ENCODE peak calls at places on chromosome 22, in six cellular contexts. One of them, this sample, is unnamed.

GRCh38 chr22:33030923-33031525 is 27.2 kb downstream of the SYN3 start:
- DNase-seq in ovary: no peak
- DNase-seq in AG09319: no peak
- DNase-seq in neural crest cell: no peak
- DNase-seq in cardiac fibroblast: no peak
- DNase-seq in AG10803: no peak
- DNase-seq in this sample: no peak

GRCh38 chr22:26681395-26681821 is 24.0 kb downstream of the MIAT start:
- DNase-seq in ovary: no peak
- DNase-seq in AG09319: no peak
- DNase-seq in neural crest cell: no peak
- DNase-seq in cardiac fibroblast: peak
- DNase-seq in AG10803: peak
- DNase-seq in this sample: peak

GRCh38 chr22:31228425-31228824 is 16.3 kb downstream of the LIMK2 start:
- DNase-seq in ovary: no peak
- DNase-seq in AG09319: no peak
- DNase-seq in neural crest cell: no peak
- DNase-seq in cardiac fibroblast: no peak
- DNase-seq in AG10803: no peak
- DNase-seq in this sample: no peak

GRCh38 chr22:44455151-44455962 is 42.7 kb downstream of the RTL6 start:
- DNase-seq in ovary: no peak
- DNase-seq in AG09319: no peak
- DNase-seq in neural crest cell: no peak
- DNase-seq in cardiac fibroblast: no peak
- DNase-seq in AG10803: no peak
- DNase-seq in this sample: no peak

GRCh38 chr22:20536590-20537324 is 29.3 kb downstream of the MED15 start:
- DNase-seq in ovary: no peak
- DNase-seq in AG09319: no peak
- DNase-seq in neural crest cell: no peak
- DNase-seq in cardiac fibroblast: no peak
- DNase-seq in AG10803: no peak
- DNase-seq in this sample: no peak

GRCh38 chr22:16949561-16949960 is 58.5 kb downstream of the GAB4 start:
- DNase-seq in ovary: no peak
- DNase-seq in AG09319: no peak
- DNase-seq in neural crest cell: no peak
- DNase-seq in cardiac fibroblast: no peak
- DNase-seq in AG10803: no peak
- DNase-seq in this sample: no peak

GRCh38 chr22:44658371-44658953 is 43.5 kb upstream of the PRR5 start:
- DNase-seq in ovary: peak
- DNase-seq in AG09319: peak
- DNase-seq in neural crest cell: no peak
- DNase-seq in cardiac fibroblast: peak
- DNase-seq in AG10803: peak
- DNase-seq in this sample: no peak

GRCh38 chr22:41831383-41831782 is 1.5 kb upstream of the SREBF2 start:
- DNase-seq in ovary: no peak
- DNase-seq in AG09319: no peak
- DNase-seq in neural crest cell: no peak
- DNase-seq in cardiac fibroblast: peak
- DNase-seq in AG10803: peak
- DNase-seq in this sample: no peak

GRCh38 chr22:25546242-25546641 is 18.2 kb upstream of the GRK3 start:
- DNase-seq in ovary: no peak
- DNase-seq in AG09319: no peak
- DNase-seq in neural crest cell: no peak
- DNase-seq in cardiac fibroblast: no peak
- DNase-seq in AG10803: no peak
- DNase-seq in this sample: no peak

GRCh38 chr22:48973694-48974041 is 854.0 kb downstream of the BRD1 start:
- DNase-seq in ovary: no peak
- DNase-seq in AG09319: no peak
- DNase-seq in neural crest cell: no peak
- DNase-seq in cardiac fibroblast: no peak
- DNase-seq in AG10803: no peak
- DNase-seq in this sample: no peak

GRCh38 chr22:19722915-19723164 is 499 bp upstream of the GP1BB start:
- DNase-seq in ovary: no peak
- DNase-seq in AG09319: no peak
- DNase-seq in neural crest cell: no peak
- DNase-seq in cardiac fibroblast: no peak
- DNase-seq in AG10803: no peak
- DNase-seq in this sample: no peak

GRCh38 chr22:50474711-50475651 is at the start of gene SBF1:
- DNase-seq in ovary: peak
- DNase-seq in AG09319: peak
- DNase-seq in neural crest cell: peak
- DNase-seq in cardiac fibroblast: peak
- DNase-seq in AG10803: peak
- DNase-seq in this sample: peak

GRCh38 chr22:18028817-18029527 is 4.6 kb upstream of the MICAL3 start:
- DNase-seq in ovary: no peak
- DNase-seq in AG09319: no peak
- DNase-seq in neural crest cell: no peak
- DNase-seq in cardiac fibroblast: no peak
- DNase-seq in AG10803: no peak
- DNase-seq in this sample: no peak

GRCh38 chr22:18031670-18032454 is 7.5 kb upstream of the MICAL3 start:
- DNase-seq in ovary: no peak
- DNase-seq in AG09319: peak
- DNase-seq in neural crest cell: no peak
- DNase-seq in cardiac fibroblast: peak
- DNase-seq in AG10803: peak
- DNase-seq in this sample: no peak

GRCh38 chr22:25775501-25775900 is 33.5 kb downstream of the MYO18B start:
- DNase-seq in ovary: no peak
- DNase-seq in AG09319: no peak
- DNase-seq in neural crest cell: peak
- DNase-seq in cardiac fibroblast: peak
- DNase-seq in AG10803: peak
- DNase-seq in this sample: peak

GRCh38 chr22:21688706-21689381 is 23.0 kb downstream of the PPIL2 start:
- DNase-seq in ovary: no peak
- DNase-seq in AG09319: no peak
- DNase-seq in neural crest cell: no peak
- DNase-seq in cardiac fibroblast: no peak
- DNase-seq in AG10803: no peak
- DNase-seq in this sample: no peak

GRCh38 chr22:42549329-42550060 is 4.3 kb upstream of the SERHL2 start:
- DNase-seq in ovary: no peak
- DNase-seq in AG09319: no peak
- DNase-seq in neural crest cell: no peak
- DNase-seq in cardiac fibroblast: no peak
- DNase-seq in AG10803: no peak
- DNase-seq in this sample: no peak

GRCh38 chr22:31595271-31595670 is 66.7 kb downstream of the PISD start:
- DNase-seq in ovary: no peak
- DNase-seq in AG09319: no peak
- DNase-seq in neural crest cell: no peak
- DNase-seq in cardiac fibroblast: no peak
- DNase-seq in AG10803: no peak
- DNase-seq in this sample: no peak

GRCh38 chr22:26972281-26972680 is 314.9 kb downstream of the MIAT start:
- DNase-seq in ovary: no peak
- DNase-seq in AG09319: no peak
- DNase-seq in neural crest cell: no peak
- DNase-seq in cardiac fibroblast: no peak
- DNase-seq in AG10803: peak
- DNase-seq in this sample: no peak

GRCh38 chr22:44024288-44024908 is at the start of gene PARVB:
- DNase-seq in ovary: peak
- DNase-seq in AG09319: no peak
- DNase-seq in neural crest cell: peak
- DNase-seq in cardiac fibroblast: no peak
- DNase-seq in AG10803: peak
- DNase-seq in this sample: peak

GRCh38 chr22:19874307-19875060 is 19.8 kb upstream of the GNB1L start:
- DNase-seq in ovary: peak
- DNase-seq in AG09319: no peak
- DNase-seq in neural crest cell: no peak
- DNase-seq in cardiac fibroblast: no peak
- DNase-seq in AG10803: peak
- DNase-seq in this sample: no peak

GRCh38 chr22:33717694-33718396 is 202.4 kb downstream of the LARGE1 start:
- DNase-seq in ovary: no peak
- DNase-seq in AG09319: no peak
- DNase-seq in neural crest cell: no peak
- DNase-seq in cardiac fibroblast: no peak
- DNase-seq in AG10803: no peak
- DNase-seq in this sample: no peak

GRCh38 chr22:44597616-44598015 is 99.6 kb upstream of the RTL6 start:
- DNase-seq in ovary: no peak
- DNase-seq in AG09319: peak
- DNase-seq in neural crest cell: no peak
- DNase-seq in cardiac fibroblast: no peak
- DNase-seq in AG10803: peak
- DNase-seq in this sample: no peak

GRCh38 chr22:25028841-25029141 is 76.3 kb downstream of the KIAA1671 start:
- DNase-seq in ovary: no peak
- DNase-seq in AG09319: no peak
- DNase-seq in neural crest cell: no peak
- DNase-seq in cardiac fibroblast: no peak
- DNase-seq in AG10803: no peak
- DNase-seq in this sample: no peak

GRCh38 chr22:19011075-19011474 is 75.0 kb upstream of the PRODH start:
- DNase-seq in ovary: no peak
- DNase-seq in AG09319: no peak
- DNase-seq in neural crest cell: no peak
- DNase-seq in cardiac fibroblast: no peak
- DNase-seq in AG10803: no peak
- DNase-seq in this sample: no peak

GRCh38 chr22:19117111-19117512 is 5.1 kb downstream of the DGCR2 start:
- DNase-seq in ovary: no peak
- DNase-seq in AG09319: no peak
- DNase-seq in neural crest cell: no peak
- DNase-seq in cardiac fibroblast: no peak
- DNase-seq in AG10803: no peak
- DNase-seq in this sample: no peak

GRCh38 chr22:50525991-50526848 is 822 bp upstream of the SCO2 start:
- DNase-seq in ovary: peak
- DNase-seq in AG09319: no peak
- DNase-seq in neural crest cell: peak
- DNase-seq in cardiac fibroblast: peak
- DNase-seq in AG10803: peak
- DNase-seq in this sample: peak

GRCh38 chr22:49203091-49203862 is 624.4 kb downstream of the BRD1 start:
- DNase-seq in ovary: peak
- DNase-seq in AG09319: no peak
- DNase-seq in neural crest cell: no peak
- DNase-seq in cardiac fibroblast: no peak
- DNase-seq in AG10803: no peak
- DNase-seq in this sample: no peak

DNA sequence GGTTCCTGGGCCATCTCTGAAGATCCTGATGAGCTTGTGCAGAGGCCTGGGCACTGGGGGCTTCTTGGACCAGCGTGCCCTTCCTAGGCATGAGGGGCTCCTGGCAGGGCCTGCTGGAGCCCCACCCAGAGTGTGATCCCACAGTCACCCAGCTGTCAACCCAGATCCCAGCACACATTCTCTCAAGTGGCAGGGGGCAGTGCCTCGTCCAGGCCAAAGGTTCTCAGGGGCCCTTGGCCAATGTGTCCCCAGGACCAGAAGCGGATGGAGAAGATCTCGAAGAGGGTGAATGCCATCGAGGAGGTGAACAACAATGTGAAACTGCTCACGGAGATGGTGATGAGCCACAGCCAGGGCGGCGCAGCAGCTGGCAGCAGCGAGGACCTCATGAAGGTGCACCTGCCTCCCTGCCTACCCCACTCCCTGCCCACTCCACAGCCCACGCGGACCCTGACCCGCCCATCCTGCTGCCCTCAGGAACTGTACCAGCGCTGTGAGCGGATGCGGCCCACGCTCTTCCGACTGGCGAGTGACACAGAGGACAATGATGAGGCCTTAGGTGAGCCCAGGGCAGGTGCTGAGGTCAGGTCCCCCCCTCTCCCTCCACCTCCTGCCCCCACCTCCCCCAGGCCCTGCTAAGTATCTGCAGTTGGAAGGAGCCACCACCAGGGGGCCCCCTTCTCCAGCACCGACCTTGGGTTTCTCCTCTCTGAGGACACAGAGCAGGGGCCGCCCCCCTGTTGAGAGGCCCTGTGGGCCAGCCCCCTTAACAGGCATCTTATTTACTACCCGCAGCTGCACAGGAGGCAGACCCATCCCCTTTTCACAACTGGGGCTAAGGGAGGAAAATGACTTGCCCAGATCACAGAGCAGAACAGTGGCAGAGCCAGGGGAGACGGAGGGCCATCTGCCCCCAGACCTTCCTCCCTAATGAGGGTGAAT is 14.7 kb downstream of the GGA1 start:
- DNase-seq in ovary: peak
- DNase-seq in AG09319: no peak
- DNase-seq in neural crest cell: peak
- DNase-seq in cardiac fibroblast: peak
- DNase-seq in AG10803: peak
- DNase-seq in this sample: peak
- TF ChIP-seq CTCF in ovary: peak
- TF ChIP-seq CTCF in AG09319: peak
- TF ChIP-seq CTCF in neural crest cell: peak
- TF ChIP-seq CTCF in cardiac fibroblast: peak
- TF ChIP-seq CTCF in AG10803: peak
- TF ChIP-seq CTCF in this sample: peak

GRCh38 chr22:36773935-36774334 is 2.0 kb downstream of the IFT27 start:
- DNase-seq in ovary: no peak
- DNase-seq in AG09319: no peak
- DNase-seq in neural crest cell: no peak
- DNase-seq in cardiac fibroblast: peak
- DNase-seq in AG10803: peak
- DNase-seq in this sample: no peak
- TF ChIP-seq CTCF in ovary: no peak
- TF ChIP-seq CTCF in AG09319: peak
- TF ChIP-seq CTCF in neural crest cell: peak
- TF ChIP-seq CTCF in cardiac fibroblast: peak
- TF ChIP-seq CTCF in AG10803: peak
- TF ChIP-seq CTCF in this sample: peak

DNA sequence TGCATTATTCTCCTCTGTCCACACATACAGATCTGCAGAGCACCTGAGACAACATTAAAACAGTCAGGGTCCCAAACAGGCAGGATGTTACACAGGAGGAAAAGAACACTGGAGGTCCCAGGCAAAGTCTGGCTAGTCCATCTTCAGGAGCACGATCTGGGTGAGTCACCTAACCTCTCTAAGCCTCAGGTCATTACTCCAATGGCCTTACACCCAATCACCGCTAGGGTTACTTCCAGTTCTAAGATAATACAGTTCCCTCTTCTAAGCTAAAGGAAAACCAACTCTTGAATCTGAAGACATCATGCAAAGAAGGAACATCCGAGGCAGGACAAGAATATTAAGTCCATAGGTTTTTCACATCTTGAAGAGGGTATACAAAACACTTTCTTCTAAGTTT is 24.5 kb downstream of the ASCC2 start:
- DNase-seq in ovary: no peak
- DNase-seq in AG09319: no peak
- DNase-seq in neural crest cell: no peak
- DNase-seq in cardiac fibroblast: peak
- DNase-seq in AG10803: no peak
- DNase-seq in this sample: no peak
- TF ChIP-seq CTCF in ovary: no peak
- TF ChIP-seq CTCF in AG09319: no peak
- TF ChIP-seq CTCF in neural crest cell: peak
- TF ChIP-seq CTCF in cardiac fibroblast: peak
- TF ChIP-seq CTCF in AG10803: no peak
- TF ChIP-seq CTCF in this sample: no peak

GRCh38 chr22:40818747-40819662 is at the start of gene SLC25A17:
- DNase-seq in ovary: peak
- DNase-seq in AG09319: peak
- DNase-seq in neural crest cell: peak
- DNase-seq in cardiac fibroblast: peak
- DNase-seq in AG10803: peak
- DNase-seq in this sample: peak
- TF ChIP-seq CTCF in ovary: peak
- TF ChIP-seq CTCF in AG09319: peak
- TF ChIP-seq CTCF in neural crest cell: peak
- TF ChIP-seq CTCF in cardiac fibroblast: peak
- TF ChIP-seq CTCF in AG10803: peak
- TF ChIP-seq CTCF in this sample: no peak